ENCODE peak calls at places on chromosomes 4 and X, in six cellular contexts. P is naive thymus-derived CD4-positive, alpha-beta T cell; U is brain microvascular endothelial cell; V is MG63; N is naive B cell; R is lower leg skin. Z is an unnamed sample.
A peak's percentile ranks its signal among the peaks of the same experiment; 100 is the strongest.

GRCh38 chr4:156476359-156476758 is 495.2 kb downstream of the PDGFC start:
- DNase-seq in P (no peak), U (peak; percentile 94), V (peak; percentile 11), N (no peak), R (no peak), Z (no peak)

GRCh38 chr4:89434364-89434988 is 126.9 kb upstream of the GPRIN3 start:
- DNase-seq in P (peak; percentile 50), U (peak; percentile 25), V (no peak), N (peak; percentile 8), R (no peak), Z (peak; percentile 53)

GRCh38 chr4:102055805-102056204 is 265.3 kb downstream of the BANK1 start:
- DNase-seq in P (no peak), U (no peak), V (no peak), N (no peak), R (no peak), Z (no peak)

GRCh38 chr4:145843148-145843547 is 95.5 kb downstream of the ZNF827 start:
- DNase-seq in P (no peak), U (peak; percentile 27), V (peak; percentile 7), N (no peak), R (no peak), Z (no peak)

GRCh38 chrX:96906741-96907140 is 23.0 kb downstream of the RPA4 start:
- DNase-seq in P (no peak), U (no peak), V (no peak), N (no peak), R (no peak), Z (no peak)

GRCh38 chr4:152862608-152863007 is 73.5 kb upstream of the FHDC1 start:
- DNase-seq in P (no peak), U (no peak), V (no peak), N (no peak), R (no peak), Z (no peak)

GRCh38 chr4:67275179-67275750 is 270.0 kb downstream of the CENPC start:
- DNase-seq in P (no peak), U (no peak), V (no peak), N (no peak), R (no peak), Z (no peak)

GRCh38 chrX:126900937-126901336 is 81.4 kb downstream of the PRR32 start:
- DNase-seq in P (no peak), U (no peak), V (no peak), N (no peak), R (no peak), Z (peak; percentile 0)

GRCh38 chrX:70664726-70665125 is 220.1 kb downstream of the DLG3 start:
- DNase-seq in P (no peak), U (peak; percentile 1), V (no peak), N (no peak), R (no peak), Z (peak; percentile 1)

GRCh38 chrX:1423215-1423614 is 29.5 kb downstream of the ASMTL start:
- DNase-seq in P (no peak), U (no peak), V (no peak), N (no peak), R (no peak), Z (no peak)

GRCh38 chrX:125651426-125651825 is 331.8 kb downstream of the TEX13C start:
- DNase-seq in P (no peak), U (peak; percentile 29), V (no peak), N (no peak), R (no peak), Z (no peak)

GRCh38 chr4:98692411-98692810 is 34.0 kb upstream of the TSPAN5 start:
- DNase-seq in P (no peak), U (no peak), V (no peak), N (no peak), R (no peak), Z (no peak)

GRCh38 chrX:39491548-39492297 is 606.0 kb downstream of the BCOR start:
- DNase-seq in P (peak; percentile 48), U (no peak), V (no peak), N (peak; percentile 73), R (no peak), Z (no peak)

GRCh38 chr4:16126714-16127113 is 42.9 kb upstream of the PROM1 start:
- DNase-seq in P (no peak), U (no peak), V (no peak), N (no peak), R (no peak), Z (no peak)

GRCh38 chr4:76950846-76951321 is 1.3 kb downstream of the SEPTIN11 start:
- DNase-seq in P (peak; percentile 7), U (no peak), V (peak; percentile 25), N (peak; percentile 4), R (no peak), Z (peak; percentile 20)

GRCh38 chr4:186881521-186882220 is 158.0 kb upstream of the FAT1 start:
- DNase-seq in P (no peak), U (peak; percentile 46), V (no peak), N (no peak), R (no peak), Z (no peak)

GRCh38 chr4:82076809-82077208 is 297.0 kb downstream of the HNRNPD start:
- DNase-seq in P (no peak), U (no peak), V (no peak), N (no peak), R (no peak), Z (no peak)

GRCh38 chrX:3428762-3429161 is 82.3 kb upstream of the MXRA5 start:
- DNase-seq in P (no peak), U (no peak), V (no peak), N (no peak), R (no peak), Z (no peak)

GRCh38 chrX:110847334-110847733 is 51.7 kb upstream of the CHRDL1 start:
- DNase-seq in P (peak; percentile 40), U (peak; percentile 63), V (no peak), N (peak; percentile 29), R (no peak), Z (peak; percentile 49)

GRCh38 chrX:114675365-114675764 is 91.5 kb downstream of the HTR2C start:
- DNase-seq in P (no peak), U (no peak), V (no peak), N (no peak), R (no peak), Z (no peak)

GRCh38 chr4:71441186-71442169 is 102.7 kb downstream of the SLC4A4 start:
- DNase-seq in P (no peak), U (no peak), V (no peak), N (no peak), R (no peak), Z (no peak)

GRCh38 chr4:2222838-2223237 is 19.1 kb downstream of the HAUS3 start:
- DNase-seq in P (no peak), U (no peak), V (no peak), N (no peak), R (no peak), Z (no peak)

GRCh38 chrX:72305286-72306084 is at the start of gene CITED1:
- DNase-seq in P (no peak), U (no peak), V (peak; percentile 9), N (no peak), R (no peak), Z (no peak)

GRCh38 chr4:183416878-183417277 is 27.6 kb upstream of the CDKN2AIP start:
- DNase-seq in P (no peak), U (no peak), V (no peak), N (no peak), R (no peak), Z (no peak)

GRCh38 chrX:40550069-40550468 is 30.7 kb upstream of the ATP6AP2 start:
- DNase-seq in P (no peak), U (no peak), V (peak; percentile 8), N (no peak), R (no peak), Z (no peak)

GRCh38 chr4:132767901-132768300 is 381.2 kb upstream of the PCDH10 start:
- DNase-seq in P (no peak), U (no peak), V (no peak), N (no peak), R (no peak), Z (no peak)